ENCODE peak calls at places on chromosomes 11 and 22, in five cellular contexts. T, K, J, L and W are unnamed samples.

GRCh38 chr22:37018815-37019308 is 385 bp downstream of the TST start:
- DNase-seq in T (no peak), J (peak), K (peak), L (peak), W (peak)

GRCh38 chr11:71333473-71333872 is 81.1 kb upstream of the SHANK2 start:
- DNase-seq in L (no peak), K (no peak), T (no peak), J (no peak), W (no peak)

GRCh38 chr11:62883677-62884076 is 3.0 kb downstream of the SLC3A2 start:
- DNase-seq in K (no peak), T (no peak), J (no peak), L (no peak), W (no peak)

GRCh38 chr11:79400717-79401330 is 40.0 kb downstream of the TENM4 start:
- DNase-seq in T (no peak), J (no peak), K (peak), L (no peak), W (no peak)

GRCh38 chr22:35476341-35476740 is 64.3 kb upstream of the RASD2 start:
- DNase-seq in T (no peak), K (peak), L (peak), J (no peak), W (peak)

GRCh38 chr22:21703684-21704316 is 31.8 kb downstream of the YPEL1 start:
- DNase-seq in L (no peak), J (no peak), T (no peak), K (no peak), W (peak)

GRCh38 chr11:112620621-112621394 is 340.4 kb upstream of the NCAM1 start:
- DNase-seq in L (no peak), T (no peak), J (no peak), K (peak), W (peak)

GRCh38 chr22:36136475-36136874 is 24.1 kb downstream of the APOL3 start:
- DNase-seq in J (no peak), K (no peak), T (peak), L (no peak), W (no peak)